ENCODE peak calls at places on chromosomes 16 and 17, in five cellular contexts. N is anterior cingulate cortex, R is T-helper 1 cell, I is uterus, W is WTC11. T is an unnamed sample.

GRCh38 chr17:63881935-63882601 is at the start of gene GH2:
- DNase-seq in W (peak; percentile 86), N (no peak), I (peak; percentile 28), R (peak; percentile 45), T (peak; percentile 36)

GRCh38 chr17:67434061-67434525 is 57.0 kb downstream of the PITPNC1 start:
- DNase-seq in W (no peak), I (no peak), R (peak; percentile 52), N (no peak), T (no peak)

GRCh38 chr16:47052666-47053640 is 79.5 kb upstream of the DNAJA2 start:
- DNase-seq in N (no peak), W (no peak), R (no peak), I (no peak), T (no peak)

GRCh38 chr17:1259910-1260389 is 10.3 kb upstream of the BHLHA9 start:
- DNase-seq in I (no peak), W (no peak), R (no peak), N (no peak), T (no peak)

GRCh38 chr17:45719335-45720071 is 64.6 kb upstream of the CRHR1 start:
- DNase-seq in I (no peak), R (no peak), W (peak; percentile 39), N (peak; percentile 84), T (no peak)

GRCh38 chr17:37088459-37088858 is 139.7 kb downstream of the AATF start:
- DNase-seq in I (no peak), N (no peak), R (no peak), W (no peak), T (no peak)

GRCh38 chr16:3152022-3152272 is 17.1 kb downstream of the ZNF213 start:
- DNase-seq in W (no peak), N (no peak), R (no peak), I (no peak), T (no peak)

GRCh38 chr16:66427036-66427446 is at the start of gene BEAN1:
- DNase-seq in I (no peak), N (no peak), W (peak; percentile 49), R (no peak), T (no peak)

GRCh38 chr17:3534881-3535252 is 22.7 kb downstream of the TRPV3 start:
- DNase-seq in W (peak; percentile 34), I (no peak), R (no peak), N (no peak), T (no peak)